ENCODE peak calls at places on chromosomes 2 and 18, in six cellular contexts. A is cardiac muscle cell, R is GM13976, F is HFF-Myc, V is choroid plexus epithelial cell, I is kidney. O is an unnamed sample.

GRCh38 chr2:129892773-129893172 is 86.7 kb upstream of the RAB6C start:
- DNase-seq in I (no peak), V (no peak), A (no peak), F (no peak), R (peak; percentile 6), O (no peak)

GRCh38 chr2:54558188-54558975 is 102.3 kb downstream of the SPTBN1 start:
- DNase-seq in I (peak; percentile 85), V (peak; percentile 76), R (peak; percentile 76), F (no peak), A (peak; percentile 77), O (peak; percentile 78)

GRCh38 chr2:216770050-216770449 is 74.7 kb upstream of the IGFBP5 start:
- DNase-seq in F (no peak), A (no peak), I (no peak), V (no peak), R (no peak), O (no peak)

GRCh38 chr2:176582183-176582582 is 312.9 kb downstream of the MTX2 start:
- DNase-seq in A (peak; percentile 7), R (no peak), V (no peak), F (no peak), I (no peak), O (no peak)

GRCh38 chr2:5227062-5227699 is 465.0 kb upstream of the SOX11 start:
- DNase-seq in R (no peak), V (peak; percentile 84), I (no peak), F (no peak), A (no peak), O (no peak)

GRCh38 chr2:164792316-164793127 is 49.1 kb downstream of the COBLL1 start:
- DNase-seq in V (no peak), I (no peak), R (no peak), F (no peak), A (no peak), O (no peak)

GRCh38 chr2:19355931-19356544 is 2.4 kb downstream of the OSR1 start:
- DNase-seq in V (peak; percentile 42), F (no peak), R (peak; percentile 33), I (no peak), A (no peak), O (no peak)

GRCh38 chr18:24011095-24011917 is 3.2 kb upstream of the TTC39C start:
- DNase-seq in A (no peak), V (no peak), I (no peak), F (no peak), R (no peak), O (no peak)

GRCh38 chr18:78540636-78541400 is 438.8 kb upstream of the SALL3 start:
- DNase-seq in R (no peak), V (no peak), A (no peak), I (no peak), F (no peak), O (no peak)

GRCh38 chr2:217329023-217329431 is 469.2 kb upstream of the TNP1 start:
- DNase-seq in R (no peak), V (no peak), A (no peak), I (no peak), F (no peak), O (no peak)

GRCh38 chr2:160425394-160425793 is 68.2 kb downstream of the RBMS1 start:
- DNase-seq in I (no peak), A (no peak), F (no peak), V (peak; percentile 62), R (no peak), O (no peak)

GRCh38 chr18:79797518-79798345 is at the start of gene KCNG2:
- DNase-seq in F (no peak), R (peak; percentile 87), V (peak; percentile 54), I (peak; percentile 68), A (peak; percentile 63), O (peak; percentile 77)

GRCh38 chr2:71798266-71799012 is 345.1 kb downstream of the DYSF start:
- DNase-seq in I (no peak), F (no peak), V (peak; percentile 59), R (peak; percentile 66), A (peak; percentile 71), O (peak; percentile 62)

GRCh38 chr18:40413160-40413559 is 1541.9 kb upstream of the PIK3C3 start:
- DNase-seq in V (peak; percentile 42), I (no peak), R (no peak), A (peak; percentile 67), F (peak; percentile 2), O (peak; percentile 51)

GRCh38 chr2:42777883-42778805 is 14.2 kb upstream of the OXER1 start:
- DNase-seq in A (no peak), V (no peak), R (no peak), I (no peak), F (no peak), O (no peak)

GRCh38 chr2:104703669-104704068 is 150.2 kb upstream of the POU3F3 start:
- DNase-seq in V (no peak), R (no peak), I (no peak), A (no peak), F (no peak), O (no peak)

GRCh38 chr2:241163601-241164118 is 13.4 kb downstream of the PPP1R7 start:
- DNase-seq in V (no peak), R (no peak), F (no peak), A (no peak), I (no peak), O (no peak)

GRCh38 chr2:207008105-207008990 is 69.0 kb downstream of the CPO start:
- DNase-seq in A (no peak), V (peak; percentile 23), I (no peak), R (no peak), F (no peak), O (no peak)
- TF ChIP-seq CTCF in A (no peak), V (peak; percentile 44), I (no peak), R (no peak), F (no peak), O (peak; percentile 27)

DNA sequence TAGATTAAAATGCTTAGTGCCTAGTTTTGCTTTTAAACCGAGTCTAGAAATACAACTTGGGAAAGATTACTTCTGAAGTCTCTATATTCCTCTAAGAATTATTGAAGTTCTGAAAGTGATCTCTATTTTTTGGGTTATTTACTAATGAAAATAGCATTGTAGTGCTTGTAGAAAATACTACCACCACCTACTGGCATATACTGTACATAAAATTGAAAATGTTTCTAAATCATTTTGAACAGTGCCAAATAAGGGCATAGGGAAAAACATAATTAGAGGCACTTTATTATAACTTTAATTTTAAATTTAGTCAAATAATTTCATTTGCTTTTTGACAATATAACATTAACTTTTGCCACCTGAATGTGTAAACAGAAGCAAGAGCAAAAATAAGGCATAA is 1399.6 kb upstream of the ZEB2 start:
- DNase-seq in V (peak; percentile 53), A (no peak), I (no peak), F (no peak), R (no peak), O (no peak)
- TF ChIP-seq CTCF in V (peak; percentile 48), A (peak; percentile 50), I (no peak), F (no peak), R (no peak), O (no peak)

GRCh38 chr2:127170452-127171197 is 49.5 kb downstream of the CYP27C1 start:
- DNase-seq in A (no peak), F (no peak), I (no peak), R (no peak), V (no peak), O (no peak)
- TF ChIP-seq CTCF in A (no peak), F (no peak), I (no peak), R (no peak), V (no peak), O (no peak)

GRCh38 chr2:169131587-169132512 is 62.5 kb downstream of the DHRS9 start:
- DNase-seq in F (peak; percentile 15), A (no peak), R (peak; percentile 62), I (no peak), V (peak; percentile 72), O (no peak)

GRCh38 chr2:169129703-169130243 is 60.4 kb downstream of the DHRS9 start:
- DNase-seq in I (no peak), F (no peak), V (no peak), A (no peak), R (no peak), O (no peak)
- TF ChIP-seq CTCF in I (no peak), F (no peak), V (no peak), A (no peak), R (no peak), O (no peak)